ENCODE peak calls at places on chromosomes 3 and 15, in four cellular contexts. One of them, this sample, is unnamed.

GRCh38 chr3:151404316-151404715 is 19.8 kb upstream of the P2RY12 start:
- DNase-seq in K562: no peak
- DNase-seq in HCT116: no peak
- DNase-seq in GM12878: no peak
- DNase-seq in this sample: no peak

GRCh38 chr3:190323241-190323617 is 983 bp upstream of the CLDN1 start:
- DNase-seq in GM12878: no peak
- DNase-seq in K562: no peak
- DNase-seq in HCT116: no peak
- DNase-seq in this sample: no peak

GRCh38 chr3:127997961-127998360 is 54.3 kb upstream of the SEC61A1 start:
- DNase-seq in HCT116: no peak
- DNase-seq in K562: no peak
- DNase-seq in GM12878: no peak
- DNase-seq in this sample: no peak

GRCh38 chr15:88447206-88447605 is 20.0 kb downstream of the MRPL46 start:
- DNase-seq in K562: no peak
- DNase-seq in HCT116: no peak
- DNase-seq in GM12878: no peak
- DNase-seq in this sample: no peak

GRCh38 chr15:63888823-63889222 is 55.1 kb upstream of the HERC1 start:
- DNase-seq in K562: no peak
- DNase-seq in HCT116: no peak
- DNase-seq in GM12878: no peak
- DNase-seq in this sample: no peak

GRCh38 chr3:23760325-23760724 is 45.4 kb upstream of the UBE2E1 start:
- DNase-seq in GM12878: no peak
- DNase-seq in HCT116: no peak
- DNase-seq in K562: no peak
- DNase-seq in this sample: no peak

GRCh38 chr15:33021806-33022389 is 172.6 kb downstream of the FMN1 start:
- DNase-seq in GM12878: no peak
- DNase-seq in K562: peak; percentile 54
- DNase-seq in HCT116: peak; percentile 47
- DNase-seq in this sample: peak; percentile 75

GRCh38 chr15:99911824-99912223 is 178.6 kb upstream of the LYSMD4 start:
- DNase-seq in HCT116: no peak
- DNase-seq in K562: no peak
- DNase-seq in GM12878: no peak
- DNase-seq in this sample: no peak

GRCh38 chr3:47250309-47251060 is 32.1 kb downstream of the KIF9 start:
- DNase-seq in HCT116: peak; percentile 41
- DNase-seq in GM12878: no peak
- DNase-seq in K562: peak; percentile 72
- DNase-seq in this sample: peak; percentile 68

GRCh38 chr3:8540456-8540855 is 38.8 kb downstream of the LMCD1 start:
- DNase-seq in K562: no peak
- DNase-seq in HCT116: no peak
- DNase-seq in GM12878: no peak
- DNase-seq in this sample: no peak

GRCh38 chr3:117407317-117407716 is 697.7 kb downstream of the TUSC7 start:
- DNase-seq in HCT116: no peak
- DNase-seq in GM12878: no peak
- DNase-seq in K562: no peak
- DNase-seq in this sample: no peak

GRCh38 chr15:42156266-42156922 is at the start of gene PLA2G4F:
- DNase-seq in HCT116: no peak
- DNase-seq in GM12878: no peak
- DNase-seq in K562: no peak
- DNase-seq in this sample: peak; percentile 86

GRCh38 chr3:98906230-98906629 is 4.7 kb upstream of the DCBLD2 start:
- DNase-seq in HCT116: peak; percentile 54
- DNase-seq in K562: no peak
- DNase-seq in GM12878: no peak
- DNase-seq in this sample: no peak

GRCh38 chr3:119794971-119795612 is 13.2 kb downstream of the NR1I2 start:
- DNase-seq in GM12878: no peak
- DNase-seq in K562: peak; percentile 72
- DNase-seq in HCT116: peak; percentile 22
- DNase-seq in this sample: no peak

GRCh38 chr3:45666729-45667440 is 22.3 kb upstream of the SACM1L start:
- DNase-seq in K562: no peak
- DNase-seq in HCT116: no peak
- DNase-seq in GM12878: no peak
- DNase-seq in this sample: no peak

GRCh38 chr3:37887062-37887461 is 25.4 kb downstream of the CTDSPL start:
- DNase-seq in HCT116: no peak
- DNase-seq in K562: no peak
- DNase-seq in GM12878: no peak
- DNase-seq in this sample: peak; percentile 81

GRCh38 chr3:187125319-187126031 is 13.8 kb downstream of the RPL39L start:
- DNase-seq in HCT116: no peak
- DNase-seq in K562: no peak
- DNase-seq in GM12878: peak; percentile 46
- DNase-seq in this sample: no peak

GRCh38 chr3:50689558-50689957 is 14.8 kb downstream of the DOCK3 start:
- DNase-seq in K562: no peak
- DNase-seq in GM12878: no peak
- DNase-seq in HCT116: no peak
- DNase-seq in this sample: peak; percentile 16

GRCh38 chr3:66655673-66656072 is 154.9 kb upstream of the LRIG1 start:
- DNase-seq in K562: no peak
- DNase-seq in GM12878: no peak
- DNase-seq in HCT116: no peak
- DNase-seq in this sample: peak; percentile 28

GRCh38 chr15:69996321-69996720 is 101.4 kb downstream of the TLE3 start:
- DNase-seq in K562: no peak
- DNase-seq in GM12878: no peak
- DNase-seq in HCT116: no peak
- DNase-seq in this sample: no peak

GRCh38 chr3:52090131-52090548 is 33.8 kb upstream of the DUSP7 start:
- DNase-seq in K562: no peak
- DNase-seq in HCT116: peak; percentile 31
- DNase-seq in GM12878: no peak
- DNase-seq in this sample: no peak

GRCh38 chr3:83122774-83123350 is 1361.4 kb upstream of the GBE1 start:
- DNase-seq in K562: no peak
- DNase-seq in GM12878: no peak
- DNase-seq in HCT116: no peak
- DNase-seq in this sample: no peak

GRCh38 chr3:87333393-87333892 is 57.1 kb upstream of the POU1F1 start:
- DNase-seq in HCT116: peak; percentile 79
- DNase-seq in GM12878: no peak
- DNase-seq in K562: no peak
- DNase-seq in this sample: peak; percentile 11

GRCh38 chr3:34312684-34313083 is 514.3 kb downstream of the PDCD6IP start:
- DNase-seq in HCT116: no peak
- DNase-seq in GM12878: no peak
- DNase-seq in K562: no peak
- DNase-seq in this sample: no peak

GRCh38 chr15:70308011-70308761 is 210.5 kb upstream of the TLE3 start:
- DNase-seq in HCT116: peak; percentile 3
- DNase-seq in GM12878: peak; percentile 47
- DNase-seq in K562: no peak
- DNase-seq in this sample: no peak

GRCh38 chr3:183825380-183826161 is at the start of gene MAP6D1:
- DNase-seq in K562: no peak
- DNase-seq in GM12878: no peak
- DNase-seq in HCT116: peak; percentile 22
- DNase-seq in this sample: peak; percentile 92

GRCh38 chr3:124033360-124034015 is 41.6 kb upstream of the ROPN1 start:
- DNase-seq in K562: peak; percentile 26
- DNase-seq in HCT116: no peak
- DNase-seq in GM12878: no peak
- DNase-seq in this sample: peak; percentile 18

GRCh38 chr15:66749841-66750575 is 48.0 kb downstream of the SMAD6 start:
- DNase-seq in K562: no peak
- DNase-seq in HCT116: no peak
- DNase-seq in GM12878: no peak
- DNase-seq in this sample: no peak

GRCh38 chr15:51696566-51696965 is 15.3 kb downstream of the SCG3 start:
- DNase-seq in K562: no peak
- DNase-seq in HCT116: no peak
- DNase-seq in GM12878: no peak
- DNase-seq in this sample: no peak

GRCh38 chr15:74307827-74308642 is 59.4 kb downstream of the CYP11A1 start:
- DNase-seq in K562: peak; percentile 56
- DNase-seq in HCT116: peak; percentile 49
- DNase-seq in GM12878: no peak
- DNase-seq in this sample: peak; percentile 80

GRCh38 chr3:194181612-194182011 is 45.7 kb downstream of the HES1 start:
- DNase-seq in GM12878: no peak
- DNase-seq in K562: no peak
- DNase-seq in HCT116: no peak
- DNase-seq in this sample: no peak

GRCh38 chr3:14831916-14832430 is 13.2 kb downstream of the FGD5 start:
- DNase-seq in K562: no peak
- DNase-seq in GM12878: no peak
- DNase-seq in HCT116: no peak
- DNase-seq in this sample: no peak

GRCh38 chr15:76866008-76866407 is 39.1 kb downstream of the SCAPER start:
- DNase-seq in GM12878: no peak
- DNase-seq in HCT116: no peak
- DNase-seq in K562: no peak
- DNase-seq in this sample: no peak

GRCh38 chr3:72821170-72821781 is 27.0 kb downstream of the SHQ1 start:
- DNase-seq in K562: no peak
- DNase-seq in HCT116: no peak
- DNase-seq in GM12878: no peak
- DNase-seq in this sample: peak; percentile 82

GRCh38 chr3:178336336-178336735 is 199.9 kb upstream of the KCNMB2 start:
- DNase-seq in HCT116: no peak
- DNase-seq in K562: no peak
- DNase-seq in GM12878: no peak
- DNase-seq in this sample: no peak

GRCh38 chr3:178334239-178334638 is 202.0 kb upstream of the KCNMB2 start:
- DNase-seq in GM12878: no peak
- DNase-seq in HCT116: no peak
- DNase-seq in K562: no peak
- DNase-seq in this sample: no peak
- TF ChIP-seq JUND in GM12878: no peak
- TF ChIP-seq JUND in HCT116: no peak
- TF ChIP-seq JUND in K562: no peak
- TF ChIP-seq JUND in this sample: no peak

DNA sequence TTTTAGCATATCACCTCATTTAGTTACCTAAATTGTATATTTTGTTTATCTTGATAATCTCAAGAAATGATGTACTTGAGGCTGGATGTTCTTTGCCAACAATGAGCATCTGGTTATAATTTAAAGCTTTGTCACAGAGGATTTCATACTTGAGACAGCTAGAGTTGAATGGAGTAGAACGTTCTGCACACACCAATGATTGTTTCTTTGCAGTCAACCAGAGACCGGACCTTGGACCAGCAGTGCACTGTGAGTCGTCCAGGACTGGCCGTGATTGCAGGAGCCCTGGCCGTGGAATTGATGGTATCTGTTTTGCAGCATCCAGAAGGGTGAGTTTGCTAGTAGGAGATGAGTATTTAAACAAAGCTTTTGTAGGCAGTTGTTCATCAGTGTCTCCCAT is 90.4 kb downstream of the ATG7 start:
- DNase-seq in GM12878: no peak
- DNase-seq in K562: no peak
- DNase-seq in HCT116: no peak
- DNase-seq in this sample: no peak
- TF ChIP-seq JUND in GM12878: no peak
- TF ChIP-seq JUND in K562: no peak
- TF ChIP-seq JUND in HCT116: no peak
- TF ChIP-seq JUND in this sample: no peak

GRCh38 chr3:160921020-160921635 is 165.1 kb downstream of the PPM1L start:
- DNase-seq in K562: peak; percentile 39
- DNase-seq in GM12878: no peak
- DNase-seq in HCT116: peak; percentile 21
- DNase-seq in this sample: peak; percentile 64
- TF ChIP-seq JUND in K562: no peak
- TF ChIP-seq JUND in GM12878: no peak
- TF ChIP-seq JUND in HCT116: no peak
- TF ChIP-seq JUND in this sample: no peak

DNA sequence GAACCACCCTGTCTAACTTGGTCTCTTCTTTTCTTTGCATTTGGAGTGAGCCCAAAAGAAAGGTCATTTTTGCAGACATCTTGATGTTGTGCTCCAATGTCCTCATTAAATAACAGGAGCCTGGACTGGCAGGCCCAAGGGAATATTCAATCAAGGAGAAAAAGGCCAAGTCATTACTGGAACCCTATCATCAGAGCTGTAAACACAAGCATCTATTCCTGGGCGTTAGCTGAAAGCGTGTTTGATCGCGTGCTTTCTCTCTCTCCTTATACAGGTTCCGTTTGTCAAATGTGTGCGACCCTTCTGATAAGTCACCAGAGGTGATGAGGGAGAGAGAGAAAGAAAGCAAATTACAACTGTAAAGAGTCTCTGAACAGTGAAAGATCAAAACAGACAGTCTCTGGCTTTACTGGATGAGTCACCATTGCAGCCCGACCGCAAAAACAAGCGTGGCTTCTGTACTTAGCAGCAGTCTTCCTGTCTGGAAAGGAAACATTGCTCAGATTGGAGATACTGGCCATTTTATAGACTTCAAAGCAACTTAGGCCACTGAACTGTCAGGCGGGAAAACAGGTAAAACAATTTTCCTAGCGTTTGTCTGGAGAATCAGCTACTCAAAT is 39.5 kb upstream of the TPRG1 start:
- DNase-seq in GM12878: peak; percentile 9
- DNase-seq in HCT116: peak; percentile 93
- DNase-seq in K562: no peak
- DNase-seq in this sample: no peak
- TF ChIP-seq JUND in GM12878: no peak
- TF ChIP-seq JUND in HCT116: peak; percentile 99
- TF ChIP-seq JUND in K562: no peak
- TF ChIP-seq JUND in this sample: no peak

GRCh38 chr3:170759511-170760173 is 110.4 kb downstream of the RPL22L1 start:
- DNase-seq in HCT116: no peak
- DNase-seq in K562: no peak
- DNase-seq in GM12878: no peak
- DNase-seq in this sample: peak; percentile 95

GRCh38 chr3:170761103-170761502 is 108.9 kb downstream of the RPL22L1 start:
- DNase-seq in GM12878: no peak
- DNase-seq in HCT116: no peak
- DNase-seq in K562: no peak
- DNase-seq in this sample: no peak

GRCh38 chr3:170757038-170757437 is 113.0 kb downstream of the RPL22L1 start:
- DNase-seq in K562: no peak
- DNase-seq in GM12878: no peak
- DNase-seq in HCT116: no peak
- DNase-seq in this sample: no peak

GRCh38 chr3:170762081-170762480 is 107.9 kb downstream of the RPL22L1 start:
- DNase-seq in GM12878: no peak
- DNase-seq in HCT116: no peak
- DNase-seq in K562: no peak
- DNase-seq in this sample: no peak

GRCh38 chr3:170760174-170760526 is 109.8 kb downstream of the RPL22L1 start:
- DNase-seq in GM12878: no peak
- DNase-seq in K562: no peak
- DNase-seq in HCT116: no peak
- DNase-seq in this sample: no peak
- TF ChIP-seq JUND in GM12878: no peak
- TF ChIP-seq JUND in K562: no peak
- TF ChIP-seq JUND in HCT116: no peak
- TF ChIP-seq JUND in this sample: peak; percentile 57

GRCh38 chr3:129555176-129555575 is 12.2 kb downstream of the H1-8 start:
- DNase-seq in K562: no peak
- DNase-seq in HCT116: no peak
- DNase-seq in GM12878: no peak
- DNase-seq in this sample: no peak
- TF ChIP-seq JUND in K562: no peak
- TF ChIP-seq JUND in HCT116: no peak
- TF ChIP-seq JUND in GM12878: no peak
- TF ChIP-seq JUND in this sample: no peak